ENCODE peak calls at places on chromosomes 4 and X, in four cellular contexts. C, T, X and Z are unnamed samples.

GRCh38 chr4:38160487-38161207 is 200.4 kb downstream of the PTTG2 start:
- DNase-seq in T (no peak), X (no peak), C (peak; percentile 98), Z (peak; percentile 69)

GRCh38 chr4:5788144-5788543 is 77.1 kb downstream of the EVC start:
- DNase-seq in X (no peak), C (no peak), T (no peak), Z (no peak)

GRCh38 chr4:108889696-108890475 is 127.0 kb upstream of the ETNPPL start:
- DNase-seq in T (no peak), C (no peak), X (no peak), Z (no peak)

GRCh38 chrX:135193740-135194139 is 22.5 kb upstream of the CT55 start:
- DNase-seq in X (no peak), T (no peak), C (no peak), Z (no peak)

GRCh38 chr4:18394656-18395055 is 373.1 kb upstream of the LCORL start:
- DNase-seq in C (no peak), X (no peak), T (no peak), Z (no peak)

GRCh38 chr4:45518832-45519231 is 605.0 kb downstream of the GABRG1 start:
- DNase-seq in T (no peak), X (no peak), C (no peak), Z (no peak)

GRCh38 chrX:12999422-12999821 is 24.5 kb downstream of the TMSB4X start:
- DNase-seq in C (no peak), T (no peak), X (no peak), Z (no peak)

GRCh38 chr4:26127851-26128337 is 192.9 kb upstream of the RBPJ start:
- DNase-seq in T (no peak), C (no peak), X (no peak), Z (no peak)

GRCh38 chrX:19860571-19860970 is 26.8 kb downstream of the SH3KBP1 start:
- DNase-seq in C (no peak), T (no peak), X (no peak), Z (no peak)

GRCh38 chr4:39480251-39480650 is 21.4 kb downstream of the LIAS start:
- DNase-seq in X (no peak), C (no peak), T (no peak), Z (no peak)

GRCh38 chr4:103268746-103269145 is 70.6 kb upstream of the CENPE start:
- DNase-seq in C (no peak), X (no peak), T (no peak), Z (no peak)

GRCh38 chr4:147786031-147786430 is 54.1 kb downstream of the ARHGAP10 start:
- DNase-seq in X (no peak), C (no peak), T (no peak), Z (no peak)

GRCh38 chr4:102828497-102828808 is 1.1 kb upstream of the UBE2D3 start:
- DNase-seq in T (no peak), X (no peak), C (no peak), Z (no peak)

GRCh38 chr4:148847544-148847943 is 405.3 kb upstream of the NR3C2 start:
- DNase-seq in X (no peak), T (peak; percentile 2), C (no peak), Z (no peak)

GRCh38 chr4:24895461-24895860 is 17.4 kb downstream of the CCDC149 start:
- DNase-seq in T (no peak), X (no peak), C (no peak), Z (no peak)

GRCh38 chrX:15310117-15310516 is 5.3 kb downstream of the ASB11 start:
- DNase-seq in X (no peak), T (no peak), C (no peak), Z (no peak)

GRCh38 chrX:38117485-38117884 is 103.2 kb downstream of the SRPX start:
- DNase-seq in T (no peak), C (no peak), X (no peak), Z (no peak)

GRCh38 chrX:31126205-31126604 is 54.4 kb upstream of the FTHL17 start:
- DNase-seq in C (no peak), T (no peak), X (no peak), Z (no peak)

GRCh38 chr4:145840162-145840768 is 98.4 kb downstream of the ZNF827 start:
- DNase-seq in C (peak; percentile 45), T (peak; percentile 62), X (no peak), Z (peak; percentile 32)

GRCh38 chr4:11700751-11701226 is 272.1 kb upstream of the HS3ST1 start:
- DNase-seq in C (no peak), X (no peak), T (no peak), Z (no peak)

GRCh38 chrX:12378706-12379105 is 240.4 kb downstream of the FRMPD4 start:
- DNase-seq in X (no peak), C (no peak), T (no peak), Z (no peak)

GRCh38 chr4:10256203-10256602 is 139.6 kb upstream of the WDR1 start:
- DNase-seq in T (no peak), X (no peak), C (no peak), Z (no peak)

GRCh38 chrX:150084474-150085229 is 146.4 kb upstream of the EOLA2 start:
- DNase-seq in X (no peak), C (no peak), T (no peak), Z (no peak)

GRCh38 chr4:95248713-95249401 is 299.9 kb downstream of the UNC5C start:
- DNase-seq in X (no peak), T (no peak), C (peak; percentile 6), Z (no peak)

GRCh38 chr4:23680616-23681518 is 209.0 kb downstream of the PPARGC1A start:
- DNase-seq in T (no peak), X (no peak), C (no peak), Z (no peak)

GRCh38 chr4:931194-931959 is 739 bp downstream of the GAK start:
- DNase-seq in C (peak; percentile 9), X (no peak), T (peak; percentile 55), Z (no peak)

GRCh38 chr4:38470708-38471262 is 193.2 kb upstream of the KLF3 start:
- DNase-seq in T (no peak), C (no peak), X (no peak), Z (no peak)

GRCh38 chr4:2177443-2178093 is 64.4 kb downstream of the HAUS3 start:
- DNase-seq in T (no peak), X (no peak), C (peak; percentile 8), Z (no peak)

DNA sequence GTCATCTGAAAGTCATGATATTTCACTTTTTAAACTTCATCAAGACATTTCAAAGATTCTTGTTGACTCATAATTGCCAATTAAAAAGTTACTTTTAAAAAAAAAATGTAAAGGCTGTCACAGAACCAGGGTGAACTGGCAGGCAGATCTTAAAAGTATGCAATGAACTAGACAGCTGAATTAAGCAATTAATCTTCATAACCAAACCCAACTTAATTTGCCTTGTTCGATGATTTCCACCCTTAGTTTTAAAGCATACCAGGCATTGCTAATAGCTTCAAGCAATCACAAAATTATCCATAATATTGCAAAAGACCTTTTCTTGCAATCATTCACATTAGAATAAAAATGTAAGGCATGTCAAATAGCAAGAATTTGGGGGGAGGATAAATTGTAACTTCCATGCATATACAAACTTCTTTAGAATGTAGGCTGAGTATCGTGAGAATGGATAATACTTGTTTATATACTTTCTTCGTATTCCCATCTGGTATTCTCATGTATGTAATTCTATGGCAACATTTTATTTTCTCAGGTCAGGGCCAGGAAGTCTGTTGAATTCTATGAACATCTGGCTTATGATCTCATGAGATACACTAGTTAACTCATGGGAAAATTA is 28.7 kb upstream of the BMP2K start:
- DNase-seq in C (no peak), T (no peak), X (no peak), Z (no peak)
- TF ChIP-seq TCF12 in C (no peak), T (no peak), X (no peak), Z (no peak)

GRCh38 chr4:123995939-123996338 is 599.3 kb downstream of the SPRY1 start:
- DNase-seq in X (no peak), C (no peak), T (no peak), Z (no peak)
- TF ChIP-seq TCF12 in X (no peak), C (no peak), T (no peak), Z (no peak)

GRCh38 chr4:74377714-74378113 is 12.8 kb downstream of the EREG start:
- DNase-seq in X (no peak), C (no peak), T (no peak), Z (no peak)

GRCh38 chr4:74376888-74377483 is 12.0 kb downstream of the EREG start:
- DNase-seq in C (peak; percentile 45), X (no peak), T (peak; percentile 31), Z (no peak)

GRCh38 chr4:74379912-74380311 is 15.0 kb downstream of the EREG start:
- DNase-seq in X (no peak), C (no peak), T (no peak), Z (no peak)

GRCh38 chr4:74375824-74376426 is 11.0 kb downstream of the EREG start:
- DNase-seq in C (no peak), T (no peak), X (no peak), Z (no peak)

DNA sequence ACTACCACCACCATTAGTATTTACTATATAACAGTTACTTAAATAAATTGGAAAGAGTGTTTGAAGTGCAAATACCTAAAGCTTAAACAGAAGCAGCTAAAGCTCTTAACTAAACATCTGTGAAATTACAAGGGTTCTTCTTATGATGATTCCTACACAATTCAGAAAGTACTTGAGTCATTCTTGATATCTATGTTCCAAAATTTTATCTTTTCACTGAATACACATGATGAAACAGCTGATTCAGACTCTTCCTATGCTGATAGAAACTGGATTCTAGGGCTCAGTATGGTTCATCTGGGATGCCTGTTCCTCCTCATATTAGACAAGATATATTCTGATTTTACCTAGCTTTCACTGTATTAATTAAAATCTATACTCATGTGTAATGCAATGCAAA is 13.6 kb downstream of the EREG start:
- DNase-seq in X (no peak), C (no peak), T (no peak), Z (no peak)
- TF ChIP-seq TCF12 in X (no peak), C (no peak), T (no peak), Z (no peak)

DNA sequence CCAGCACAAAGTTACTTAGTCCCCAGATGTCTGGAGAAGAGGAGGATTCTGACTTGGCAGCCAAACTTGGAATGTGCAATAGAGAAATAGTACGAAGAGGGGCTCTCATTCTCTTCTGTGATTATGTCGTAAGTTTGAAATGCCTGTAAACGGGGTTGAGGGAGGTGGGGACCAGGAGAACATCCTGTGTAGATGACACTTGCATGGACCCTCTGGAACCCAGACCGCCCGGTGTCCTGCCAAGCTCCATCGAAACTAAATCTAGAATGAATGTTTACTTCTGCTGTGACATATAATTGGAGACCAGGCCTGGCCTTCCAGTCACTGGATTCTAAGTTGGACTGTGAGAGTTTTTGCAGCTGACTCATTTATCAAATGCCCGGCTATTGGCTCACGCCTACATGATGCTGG is 44.9 kb upstream of the MSANTD1 start:
- DNase-seq in T (no peak), X (no peak), C (peak; percentile 33), Z (no peak)
- TF ChIP-seq TCF12 in T (no peak), X (no peak), C (no peak), Z (no peak)

GRCh38 chr4:128768373-128768996 is 41.0 kb upstream of the JADE1 start:
- DNase-seq in C (no peak), T (no peak), X (no peak), Z (no peak)
- TF ChIP-seq TCF12 in C (no peak), T (no peak), X (no peak), Z (no peak)

GRCh38 chrX:109601458-109601857 is 23.5 kb downstream of the KCNE5 start:
- DNase-seq in X (no peak), T (no peak), C (no peak), Z (no peak)

GRCh38 chrX:109596015-109596414 is 29.0 kb downstream of the KCNE5 start:
- DNase-seq in X (no peak), C (no peak), T (no peak), Z (no peak)

GRCh38 chrX:109600114-109600710 is 24.8 kb downstream of the KCNE5 start:
- DNase-seq in X (no peak), T (peak; percentile 10), C (no peak), Z (no peak)
- TF ChIP-seq TCF12 in X (no peak), T (no peak), C (no peak), Z (no peak)